ENCODE peak calls at places on chromosomes 2 and 18, in four cellular contexts. Y is K562, C is GM12878, Z is HepG2. S is an unnamed sample.

GRCh38 chr18:48790869-48791635 is 159.7 kb downstream of the SMAD7 start:
- DNase-seq in Y (no peak), C (no peak), Z (no peak), S (no peak)

GRCh38 chr18:43393174-43393573 is 115.9 kb upstream of the SYT4 start:
- DNase-seq in Y (no peak), C (no peak), Z (no peak), S (no peak)

GRCh38 chr2:81436256-81436655 is 1131.7 kb upstream of the LRRTM1 start:
- DNase-seq in Y (no peak), C (no peak), Z (peak; percentile 7), S (no peak)

GRCh38 chr18:22504665-22505064 is 87.0 kb upstream of the CTAGE1 start:
- DNase-seq in Y (no peak), C (no peak), Z (no peak), S (peak; percentile 14)

GRCh38 chr2:17780546-17780945 is 26.6 kb downstream of the GEN1 start:
- DNase-seq in Y (no peak), C (no peak), Z (no peak), S (no peak)

GRCh38 chr2:99865818-99866676 is 276.3 kb downstream of the AFF3 start:
- DNase-seq in Y (no peak), C (no peak), Z (no peak), S (no peak)

GRCh38 chr2:216014986-216015385 is 1.6 kb upstream of the MREG start:
- DNase-seq in Y (no peak), C (no peak), Z (no peak), S (no peak)

GRCh38 chr18:36179562-36180334 is 7.5 kb upstream of the MOCOS start:
- DNase-seq in Y (no peak), C (no peak), Z (no peak), S (no peak)

GRCh38 chr18:8121942-8122480 is 487.2 kb upstream of the RAB12 start:
- DNase-seq in Y (no peak), C (no peak), Z (no peak), S (no peak)

GRCh38 chr2:43052204-43052943 is 174.0 kb downstream of the ZFP36L2 start:
- DNase-seq in Y (peak; percentile 27), C (no peak), Z (peak; percentile 73), S (no peak)

GRCh38 chr2:197181491-197181890 is 129.1 kb downstream of the ANKRD44 start:
- DNase-seq in Y (no peak), C (no peak), Z (no peak), S (no peak)

GRCh38 chr2:137165968-137166367 is 400.6 kb downstream of the THSD7B start:
- DNase-seq in Y (no peak), C (no peak), Z (no peak), S (no peak)

GRCh38 chr2:175449616-175450015 is 268.1 kb upstream of the ATP5MC3 start:
- DNase-seq in Y (no peak), C (no peak), Z (no peak), S (no peak)

GRCh38 chr2:201798252-201798918 is 8.0 kb upstream of the CDK15 start:
- DNase-seq in Y (no peak), C (no peak), Z (no peak), S (no peak)

GRCh38 chr2:66938471-66938967 is 458.6 kb upstream of the ETAA1 start:
- DNase-seq in Y (no peak), C (no peak), Z (no peak), S (no peak)

GRCh38 chr2:12948963-12949353 is 232.2 kb downstream of the TRIB2 start:
- DNase-seq in Y (no peak), C (no peak), Z (no peak), S (no peak)

GRCh38 chr2:28377984-28378678 is 14.5 kb upstream of the FOSL2 start:
- DNase-seq in Y (no peak), C (no peak), Z (no peak), S (no peak)

GRCh38 chr2:238493880-238494572 is 67.3 kb downstream of the ASB1 start:
- DNase-seq in Y (no peak), C (no peak), Z (no peak), S (no peak)

GRCh38 chr2:188391354-188391753 is 99.7 kb downstream of the GULP1 start:
- DNase-seq in Y (no peak), C (no peak), Z (no peak), S (no peak)

GRCh38 chr2:223846524-223846923 is 9.1 kb upstream of the AP1S3 start:
- DNase-seq in Y (no peak), C (no peak), Z (no peak), S (peak; percentile 50)

GRCh38 chr2:187698374-187699110 is 144.3 kb upstream of the TFPI start:
- DNase-seq in Y (no peak), C (no peak), Z (no peak), S (no peak)

GRCh38 chr2:26605195-26605968 is 35.8 kb downstream of the CIB4 start:
- DNase-seq in Y (peak; percentile 69), C (peak; percentile 8), Z (peak; percentile 60), S (peak; percentile 73)

GRCh38 chr2:239195318-239195871 is 205.4 kb downstream of the HDAC4 start:
- DNase-seq in Y (no peak), C (no peak), Z (no peak), S (no peak)

GRCh38 chr2:35035883-35036282 is 1319.7 kb upstream of the CRIM1 start:
- DNase-seq in Y (no peak), C (no peak), Z (no peak), S (peak; percentile 8)

GRCh38 chr2:238166391-238167343 is 7.9 kb downstream of the ERFE start:
- DNase-seq in Y (no peak), C (no peak), Z (no peak), S (no peak)

DNA sequence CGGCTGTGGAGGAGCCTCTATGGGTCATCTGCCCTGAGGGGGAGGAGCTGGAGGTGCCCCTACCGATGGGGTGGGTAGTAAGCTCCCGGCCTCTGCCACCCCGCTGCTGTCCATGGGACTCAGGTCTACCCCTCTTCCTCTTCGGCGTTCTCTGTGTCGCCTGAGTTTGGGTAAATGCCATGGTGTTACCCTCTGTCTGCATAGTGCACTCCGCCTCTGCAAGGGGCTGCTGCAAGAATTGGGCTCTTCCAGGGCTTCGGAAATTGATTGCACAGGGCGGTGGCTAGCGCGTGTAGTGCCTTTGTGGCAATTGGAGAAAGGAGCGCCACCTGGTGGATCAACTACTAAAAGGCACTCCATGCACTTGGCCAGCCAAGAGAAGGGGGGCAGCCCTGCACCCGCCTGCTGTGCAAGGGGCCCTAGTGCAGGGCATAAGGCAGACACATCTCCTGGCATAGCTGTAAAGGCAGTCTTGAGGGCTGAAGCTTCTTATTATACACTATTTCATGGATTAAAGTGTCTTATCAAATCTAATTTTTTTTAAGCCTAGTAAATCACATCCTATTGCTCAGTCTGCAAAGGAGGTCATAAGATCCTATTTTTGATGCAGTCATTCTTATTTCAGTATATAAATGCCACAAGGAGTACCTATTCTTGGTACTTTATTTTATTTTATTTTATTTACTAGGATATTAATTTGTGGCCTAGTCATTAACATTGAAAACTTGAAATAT is 308.9 kb downstream of the PDE11A start:
- DNase-seq in Y (peak; percentile 87), C (no peak), Z (peak; percentile 70), S (peak; percentile 45)
- TF ChIP-seq MAX in Y (peak; percentile 38), C (no peak), Z (peak; percentile 62), S (peak; percentile 45)

GRCh38 chr2:200466703-200467418 is 43.0 kb downstream of the KCTD18 start:
- DNase-seq in Y (no peak), C (no peak), Z (no peak), S (no peak)

GRCh38 chr2:200469708-200470600 is 39.9 kb downstream of the KCTD18 start:
- DNase-seq in Y (no peak), C (no peak), Z (no peak), S (no peak)

GRCh38 chr2:200471928-200472645 is 37.8 kb downstream of the KCTD18 start:
- DNase-seq in Y (no peak), C (no peak), Z (no peak), S (no peak)

GRCh38 chr2:200471324-200471848 is 38.5 kb downstream of the KCTD18 start:
- DNase-seq in Y (no peak), C (peak; percentile 93), Z (peak; percentile 32), S (peak; percentile 61)

DNA sequence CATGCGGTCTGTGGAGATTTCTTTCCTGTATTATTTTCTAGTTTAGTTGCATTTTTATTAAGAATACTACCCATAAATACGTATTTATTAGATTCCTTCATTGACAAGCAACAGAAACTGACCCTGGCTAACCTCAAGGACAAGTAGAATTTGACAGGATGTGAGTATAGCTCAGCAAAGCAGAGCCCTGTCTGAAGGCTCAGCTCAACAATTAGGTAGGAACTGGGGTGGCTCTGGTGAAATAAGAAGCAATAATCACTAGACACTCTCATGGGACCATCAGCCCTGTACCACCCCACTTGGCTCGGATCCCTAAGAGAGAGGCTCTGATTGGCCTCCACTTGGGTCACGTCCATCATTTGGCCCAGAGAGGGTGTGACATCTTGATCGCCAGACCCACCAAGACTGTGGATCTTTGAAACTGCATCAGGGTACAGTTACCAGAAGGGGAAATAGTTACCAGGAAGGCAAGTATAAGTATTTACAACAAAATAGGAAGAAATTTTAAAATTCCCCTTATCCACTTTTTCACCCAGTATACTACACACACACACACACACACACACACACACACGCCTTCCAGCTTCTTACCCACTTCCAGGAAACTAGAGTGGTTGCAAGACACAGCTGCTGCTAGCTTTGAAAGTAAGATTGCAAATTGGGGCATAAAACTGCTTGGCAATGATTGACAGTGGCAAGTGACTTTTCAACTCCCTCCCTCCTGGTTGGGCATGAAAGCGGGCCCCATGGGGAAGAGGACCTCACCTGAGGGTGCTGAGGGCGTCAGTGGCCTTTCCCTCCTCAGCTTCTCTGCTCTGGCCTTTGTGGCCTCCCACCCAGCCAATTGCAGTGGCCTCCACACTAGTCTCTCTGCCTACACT is 41.8 kb downstream of the KCTD18 start:
- DNase-seq in Y (no peak), C (no peak), Z (no peak), S (no peak)
- TF ChIP-seq ESRRA in Y (no peak), C (no peak), Z (no peak), S (no peak)

GRCh38 chr2:5587726-5588125 is 104.5 kb upstream of the SOX11 start:
- DNase-seq in Y (no peak), C (no peak), Z (no peak), S (no peak)

GRCh38 chr2:5592906-5593305 is 99.3 kb upstream of the SOX11 start:
- DNase-seq in Y (no peak), C (no peak), Z (no peak), S (no peak)

GRCh38 chr2:5590836-5591235 is 101.3 kb upstream of the SOX11 start:
- DNase-seq in Y (no peak), C (no peak), Z (no peak), S (no peak)

GRCh38 chr2:5594288-5594687 is 97.9 kb upstream of the SOX11 start:
- DNase-seq in Y (no peak), C (no peak), Z (no peak), S (no peak)

DNA sequence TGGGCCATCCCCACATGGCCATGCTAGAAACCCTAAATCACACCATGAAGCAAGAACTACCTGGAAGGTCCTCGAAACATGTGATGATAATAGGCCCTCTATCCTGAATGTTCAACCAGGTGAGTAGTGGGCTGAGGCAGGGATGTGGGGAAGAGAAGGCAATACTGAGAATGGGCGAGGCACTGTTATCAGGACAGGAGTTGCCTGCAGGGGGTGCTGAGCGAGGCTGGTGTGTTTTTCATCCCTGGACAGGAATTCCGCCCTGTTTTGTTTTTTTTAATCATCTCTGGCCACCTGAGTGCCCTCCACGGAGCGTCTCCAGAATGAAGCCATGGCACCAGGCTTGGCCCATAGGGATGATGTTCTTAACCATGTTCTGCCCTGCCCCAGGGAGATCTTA is 103.0 kb upstream of the SOX11 start:
- DNase-seq in Y (no peak), C (no peak), Z (no peak), S (no peak)
- H3K9me3 ChIP-seq in Y (no peaks in the 10 kb centered on the region), C (no peaks in the 10 kb centered on the region), Z (peaks cover 78% of the 10 kb centered on the region), S (peaks cover 7% of the 10 kb centered on the region)

DNA sequence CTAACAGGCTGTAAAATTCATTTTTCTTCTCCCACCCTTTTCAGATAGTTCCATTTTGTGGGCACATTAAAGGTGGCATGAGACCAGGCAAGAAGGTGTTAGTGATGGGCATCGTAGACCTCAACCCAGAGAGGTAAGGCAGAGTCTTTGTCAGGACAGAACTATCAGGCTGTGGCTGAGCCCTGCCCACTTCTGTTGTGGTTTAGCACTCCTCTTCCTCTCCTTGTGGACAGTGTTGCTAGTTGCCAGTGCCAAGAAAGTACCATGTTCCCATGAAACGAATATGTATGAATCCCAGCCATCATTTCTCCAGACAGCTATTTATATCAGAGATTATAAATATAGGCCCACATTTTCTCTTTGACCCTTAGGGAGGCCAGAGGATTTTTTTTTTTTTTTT is 1.6 kb downstream of the LGALSL start:
- DNase-seq in Y (no peak), C (no peak), Z (peak; percentile 25), S (peak; percentile 24)
- TF ChIP-seq MAX in Y (no peak), C (no peak), Z (no peak), S (no peak)